ENCODE peak calls at places on chromosomes 7 and 10, in nine cellular contexts. A is left lung; L is aorta; C is transverse colon; H is CD4-positive, alpha-beta T cell; X is epithelial cell of prostate; N is brain microvascular endothelial cell; W is body of pancreas; T is heart left ventricle. G is an unnamed sample.

GRCh38 chr7:80428161-80429054 is 83.5 kb downstream of the GNAT3 start:
- DNase-seq in C (no peak), H (no peak), A (no peak), L (no peak), N (peak), X (no peak), W (peak), T (no peak), G (peak)

GRCh38 chr7:55127622-55128081 is 108.8 kb downstream of the EGFR start:
- DNase-seq in X (no peak), T (no peak), H (no peak), C (peak), L (no peak), W (no peak), A (peak), N (peak), G (no peak)

GRCh38 chr7:148503900-148504487 is 86.6 kb upstream of the C7orf33 start:
- DNase-seq in W (no peak), X (no peak), H (no peak), A (no peak), T (no peak), C (no peak), N (no peak), L (no peak), G (peak)

GRCh38 chr10:44962870-44963738 is 3.5 kb downstream of the RASSF4 start:
- DNase-seq in L (no peak), N (no peak), C (peak), A (peak), X (no peak), T (no peak), W (peak), H (no peak), G (no peak)

GRCh38 chr7:881441-882234 is 5.3 kb downstream of the GET4 start:
- DNase-seq in H (no peak), A (no peak), X (no peak), N (no peak), T (peak), W (no peak), C (no peak), L (no peak), G (no peak)

GRCh38 chr10:13839430-13839986 is 252.7 kb downstream of the PRPF18 start:
- DNase-seq in H (no peak), X (no peak), A (no peak), W (no peak), C (no peak), L (peak), T (peak), N (peak), G (peak)

GRCh38 chr10:127976701-127977367 is 69.9 kb downstream of the PTPRE start:
- DNase-seq in C (no peak), N (peak), A (no peak), T (no peak), H (no peak), X (no peak), L (no peak), W (no peak), G (no peak)

GRCh38 chr10:24872049-24872789 is 80.2 kb downstream of the PRTFDC1 start:
- DNase-seq in L (no peak), T (no peak), W (no peak), H (no peak), X (no peak), C (no peak), A (no peak), N (no peak), G (no peak)

GRCh38 chr7:120033114-120033513 is 239.9 kb upstream of the KCND2 start:
- DNase-seq in L (no peak), W (no peak), X (no peak), T (no peak), H (no peak), C (no peak), A (no peak), N (no peak), G (no peak)

GRCh38 chr7:1713502-1714484 is 43.7 kb downstream of the ELFN1 start:
- DNase-seq in H (no peak), N (no peak), A (no peak), X (no peak), C (no peak), T (peak), W (peak), L (no peak), G (no peak)

GRCh38 chr7:133941496-133941895 is 185.6 kb upstream of the LRGUK start:
- DNase-seq in H (no peak), T (no peak), L (no peak), A (no peak), N (peak), C (no peak), W (no peak), X (no peak), G (no peak)

GRCh38 chr10:8444630-8445029 is 390.1 kb downstream of the GATA3 start:
- DNase-seq in T (no peak), H (peak), W (no peak), N (no peak), L (no peak), A (no peak), X (no peak), C (peak), G (no peak)

GRCh38 chr7:117195361-117195760 is 127.5 kb downstream of the WNT2 start:
- DNase-seq in H (no peak), N (no peak), C (no peak), W (no peak), L (no peak), X (no peak), A (no peak), T (no peak), G (no peak)

GRCh38 chr7:79090543-79090942 is 362.9 kb downstream of the MAGI2 start:
- DNase-seq in W (no peak), A (no peak), C (no peak), H (no peak), T (no peak), L (no peak), X (no peak), N (no peak), G (no peak)

GRCh38 chr10:34689053-34689452 is 126.0 kb downstream of the PARD3 start:
- DNase-seq in W (peak), A (no peak), C (no peak), X (no peak), H (no peak), N (peak), L (no peak), T (no peak), G (no peak)

GRCh38 chr10:116521424-116522305 is 24.1 kb upstream of the PNLIP start:
- DNase-seq in W (peak), H (no peak), X (no peak), C (peak), T (no peak), N (peak), L (no peak), A (no peak), G (peak)

GRCh38 chr7:106704000-106704840 is 43.3 kb upstream of the CCDC71L start:
- DNase-seq in T (no peak), L (no peak), A (no peak), W (no peak), C (no peak), X (no peak), N (no peak), H (no peak), G (no peak)

GRCh38 chr10:29709484-29710002 is 74.8 kb upstream of the SVIL start:
- DNase-seq in H (no peak), X (no peak), N (no peak), L (no peak), T (peak), W (no peak), C (no peak), A (no peak), G (no peak)

GRCh38 chr10:60666221-60666620 is 112.1 kb upstream of the CDK1 start:
- DNase-seq in A (peak), X (peak), L (no peak), H (no peak), N (no peak), T (no peak), C (no peak), W (no peak), G (no peak)

GRCh38 chr10:7706534-7707073 is 3.5 kb downstream of the ITIH2 start:
- DNase-seq in W (no peak), C (no peak), A (no peak), L (no peak), N (no peak), X (no peak), H (no peak), T (no peak), G (no peak)

GRCh38 chr10:44937201-44938005 is 22.2 kb upstream of the RASSF4 start:
- DNase-seq in N (no peak), C (no peak), A (peak), W (no peak), X (no peak), L (peak), H (no peak), T (peak), G (no peak)

GRCh38 chr7:3092468-3092867 is 48.8 kb upstream of the CARD11 start:
- DNase-seq in W (peak), N (peak), T (peak), A (peak), L (no peak), H (peak), X (no peak), C (peak), G (no peak)

GRCh38 chr10:79378383-79378646 is 31.0 kb downstream of the PPIF start:
- DNase-seq in N (no peak), H (no peak), A (no peak), X (no peak), C (no peak), T (no peak), L (no peak), W (no peak), G (no peak)

GRCh38 chr10:79378647-79379511 is 31.6 kb downstream of the PPIF start:
- DNase-seq in N (no peak), A (no peak), T (peak), L (no peak), C (peak), X (no peak), H (no peak), W (peak), G (no peak)

GRCh38 chr10:79380918-79381775 is 33.9 kb downstream of the PPIF start:
- DNase-seq in A (peak), L (no peak), T (peak), W (peak), H (no peak), X (no peak), N (no peak), C (peak), G (no peak)

GRCh38 chr10:79380125-79380917 is 33.1 kb downstream of the PPIF start:
- DNase-seq in T (peak), W (peak), A (peak), N (no peak), L (no peak), C (peak), X (no peak), H (no peak), G (no peak)

GRCh38 chr10:79379512-79380124 is 32.3 kb downstream of the PPIF start:
- DNase-seq in T (peak), A (peak), L (no peak), C (peak), X (no peak), N (no peak), W (peak), H (no peak), G (no peak)
- H3K27ac ChIP-seq in T (peak), A (peak), L (peak), C (peak), X (no peak), N (no peak), W (no peak), H (no peak), G (no peak)

GRCh38 chr10:73597346-73597745 is 6.2 kb upstream of the USP54 start:
- DNase-seq in X (no peak), T (no peak), N (peak), C (no peak), L (no peak), H (no peak), W (no peak), A (no peak), G (no peak)

DNA sequence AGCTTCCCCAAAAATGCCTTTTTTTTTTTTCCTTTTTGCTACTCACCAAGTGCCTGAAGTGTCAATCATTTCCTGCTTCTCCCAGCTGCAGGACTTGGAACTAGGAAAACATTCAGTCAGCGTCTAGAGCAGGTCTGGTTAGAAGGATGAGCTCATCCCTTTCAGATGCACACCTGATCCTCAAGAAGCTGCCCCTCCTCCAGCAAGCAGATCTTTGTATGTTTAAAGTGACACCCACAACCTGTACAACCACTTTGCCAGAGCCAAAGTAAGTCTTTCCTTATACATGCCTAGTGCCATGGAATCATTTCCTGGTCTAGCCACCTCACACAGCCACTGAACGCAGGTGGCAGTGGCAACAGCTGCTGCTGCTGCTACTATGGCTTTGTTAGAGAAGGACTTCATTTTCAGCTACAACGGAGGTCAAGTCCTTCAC is 10.4 kb upstream of the USP54 start:
- DNase-seq in C (peak), T (no peak), L (no peak), A (peak), X (peak), H (no peak), W (peak), N (peak), G (peak)
- H3K27ac ChIP-seq in C (peak), T (no peak), L (no peak), A (peak), X (peak), H (no peak), W (peak), N (no peak), G (no peak)

GRCh38 chr10:18527692-18528091 is 123.7 kb downstream of the NSUN6 start:
- DNase-seq in N (no peak), X (no peak), L (no peak), W (no peak), A (no peak), T (no peak), C (no peak), H (no peak), G (no peak)
- H3K27ac ChIP-seq in N (no peak), X (no peak), L (no peak), W (no peak), A (no peak), T (no peak), C (no peak), H (no peak), G (no peak)

DNA sequence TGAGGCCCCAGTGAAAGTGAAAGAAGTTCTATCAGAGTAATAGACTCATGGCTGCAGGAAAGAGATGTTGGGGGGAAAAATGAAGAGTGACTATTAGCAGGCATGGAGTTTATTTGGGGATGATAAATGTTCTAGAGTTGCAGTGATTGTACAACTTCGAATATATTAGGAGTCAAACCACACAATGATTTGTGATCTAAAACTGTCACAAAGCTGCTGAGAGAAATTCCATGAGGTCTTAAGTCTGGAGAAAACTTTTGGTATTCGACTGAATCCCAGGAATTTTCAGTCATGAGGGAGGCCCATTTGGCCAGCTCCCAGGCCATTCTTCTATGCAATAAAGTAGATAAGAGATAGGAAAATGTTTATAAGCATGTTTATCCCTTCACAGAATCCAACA is 55.9 kb upstream of the UNC5B start:
- DNase-seq in X (no peak), C (no peak), N (no peak), H (no peak), A (no peak), T (no peak), W (no peak), L (no peak), G (no peak)
- H3K27ac ChIP-seq in X (no peak), C (no peak), N (no peak), H (no peak), A (no peak), T (no peak), W (no peak), L (no peak), G (no peak)

GRCh38 chr10:26806557-26806956 is 54.2 kb downstream of the ABI1 start:
- DNase-seq in H (no peak), L (no peak), A (no peak), C (no peak), W (no peak), T (no peak), X (no peak), N (no peak), G (no peak)
- H3K27ac ChIP-seq in H (no peak), L (no peak), A (no peak), C (no peak), W (no peak), T (no peak), X (no peak), N (no peak), G (no peak)

DNA sequence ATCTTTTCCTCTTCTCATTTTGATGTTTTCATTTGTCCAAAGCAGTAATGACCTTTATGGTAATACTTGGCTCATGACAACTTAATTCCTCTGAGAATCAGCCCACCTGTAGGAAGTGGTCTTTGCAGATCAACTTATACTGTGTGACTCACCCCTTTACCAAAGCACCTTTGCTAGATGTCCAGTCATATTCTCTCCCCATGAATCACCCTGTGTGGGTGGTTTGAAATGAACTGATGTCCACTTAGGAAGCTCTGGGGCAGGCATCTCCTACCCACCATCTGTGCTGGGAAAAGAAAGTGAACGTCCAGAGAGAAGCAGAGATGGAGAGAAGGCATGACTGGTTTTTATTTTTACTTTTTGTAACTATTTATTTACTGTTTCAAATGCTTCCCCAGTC is 410.3 kb downstream of the KIF20B start:
- DNase-seq in H (no peak), L (no peak), C (no peak), N (peak), W (no peak), T (no peak), X (no peak), A (no peak), G (peak)
- H3K27ac ChIP-seq in H (no peak), L (no peak), C (no peak), N (no peak), W (no peak), T (no peak), X (no peak), A (no peak), G (no peak)

GRCh38 chr7:15504376-15504775 is 57.4 kb downstream of the AGMO start:
- DNase-seq in N (no peak), W (no peak), X (no peak), C (no peak), H (no peak), T (no peak), A (no peak), L (no peak), G (no peak)

GRCh38 chr7:15507708-15508107 is 54.1 kb downstream of the AGMO start:
- DNase-seq in X (no peak), A (no peak), N (no peak), W (no peak), T (no peak), L (no peak), C (no peak), H (no peak), G (no peak)

GRCh38 chr7:15507235-15507634 is 54.6 kb downstream of the AGMO start:
- DNase-seq in N (no peak), L (no peak), C (no peak), T (no peak), A (no peak), X (no peak), W (no peak), H (no peak), G (no peak)

GRCh38 chr7:15505761-15506160 is 56.1 kb downstream of the AGMO start:
- DNase-seq in W (no peak), C (no peak), T (no peak), N (no peak), X (no peak), A (no peak), H (no peak), L (no peak), G (no peak)

DNA sequence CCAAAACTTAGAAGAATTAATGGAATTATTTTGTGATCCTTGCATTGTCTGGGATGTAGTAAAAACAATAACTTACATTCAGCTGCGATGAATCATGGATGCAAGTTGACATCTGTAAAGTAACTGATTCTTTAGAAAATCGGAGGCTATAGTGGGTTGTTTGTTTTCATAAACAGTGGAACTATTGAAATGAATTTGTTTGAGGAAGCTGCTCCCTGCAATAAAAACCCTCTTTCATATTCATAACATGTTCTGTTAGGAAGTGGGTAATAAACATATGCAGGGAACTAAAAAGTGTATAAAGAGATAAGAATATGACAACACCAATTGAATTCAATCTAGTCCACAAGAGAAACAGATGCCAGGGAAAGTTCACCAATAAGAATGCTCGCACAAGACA is 53.6 kb downstream of the AGMO start:
- DNase-seq in X (no peak), W (no peak), L (no peak), H (no peak), N (no peak), A (no peak), C (no peak), T (no peak), G (no peak)
- H3K27ac ChIP-seq in X (no peak), W (no peak), L (no peak), H (no peak), N (peak), A (no peak), C (no peak), T (no peak), G (no peak)

DNA sequence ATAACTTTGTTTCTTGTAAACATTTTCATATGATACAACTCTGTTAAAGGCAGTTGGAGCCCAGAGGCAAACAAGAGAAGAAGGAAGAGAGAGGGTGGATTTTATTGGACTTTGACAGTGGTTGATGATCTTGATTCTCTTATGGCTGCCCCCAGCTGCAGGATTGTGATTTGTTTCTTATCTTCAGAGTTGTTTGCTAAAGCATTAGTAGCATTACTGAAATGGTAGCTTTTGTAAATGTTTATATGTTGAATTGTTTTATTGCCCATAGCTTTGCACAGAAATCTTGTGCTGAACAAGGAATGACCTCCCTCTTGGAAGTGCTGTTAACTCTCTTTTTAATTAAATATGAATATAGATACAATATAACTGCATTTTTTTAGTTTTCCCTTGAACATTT is 309.4 kb downstream of the AUTS2 start:
- DNase-seq in A (no peak), T (no peak), N (no peak), X (no peak), W (no peak), C (no peak), H (no peak), L (no peak), G (no peak)
- H3K27ac ChIP-seq in A (no peak), T (no peak), N (no peak), X (no peak), W (no peak), C (no peak), H (no peak), L (no peak), G (no peak)